ENCODE peak calls at places on chromosomes 1 and 21, in five cellular contexts. One of them, this sample, is unnamed.

GRCh38 chr1:163346326-163346870 is 24.6 kb downstream of the NUF2 start:
- DNase-seq in prostate gland: no peak
- DNase-seq in body of pancreas: no peak
- DNase-seq in Peyer's patch: no peak
- DNase-seq in adrenal gland: no peak
- DNase-seq in this sample: no peak

GRCh38 chr1:35807614-35808375 is at the start of gene AGO4:
- DNase-seq in prostate gland: peak; percentile 47
- DNase-seq in body of pancreas: peak; percentile 42
- DNase-seq in Peyer's patch: peak; percentile 74
- DNase-seq in adrenal gland: peak; percentile 49
- DNase-seq in this sample: no peak

GRCh38 chr1:59674605-59675004 is 140.1 kb upstream of the HOOK1 start:
- DNase-seq in prostate gland: peak; percentile 62
- DNase-seq in body of pancreas: no peak
- DNase-seq in Peyer's patch: no peak
- DNase-seq in adrenal gland: peak; percentile 50
- DNase-seq in this sample: no peak

GRCh38 chr1:46490603-46491499 is 1.2 kb downstream of the DMBX1 start:
- DNase-seq in prostate gland: no peak
- DNase-seq in body of pancreas: no peak
- DNase-seq in Peyer's patch: peak; percentile 60
- DNase-seq in adrenal gland: no peak
- DNase-seq in this sample: no peak

GRCh38 chr1:109687641-109688499 is at the start of gene GSTM1:
- DNase-seq in prostate gland: no peak
- DNase-seq in body of pancreas: no peak
- DNase-seq in Peyer's patch: no peak
- DNase-seq in adrenal gland: no peak
- DNase-seq in this sample: no peak

GRCh38 chr1:31069392-31069791 is 3.9 kb upstream of the PUM1 start:
- DNase-seq in prostate gland: no peak
- DNase-seq in body of pancreas: no peak
- DNase-seq in Peyer's patch: no peak
- DNase-seq in adrenal gland: no peak
- DNase-seq in this sample: no peak

GRCh38 chr1:212920895-212921294 is 29.4 kb upstream of the VASH2 start:
- DNase-seq in prostate gland: no peak
- DNase-seq in body of pancreas: no peak
- DNase-seq in Peyer's patch: no peak
- DNase-seq in adrenal gland: no peak
- DNase-seq in this sample: no peak

GRCh38 chr1:214325401-214325800 is 44.4 kb downstream of the SMYD2 start:
- DNase-seq in prostate gland: no peak
- DNase-seq in body of pancreas: no peak
- DNase-seq in Peyer's patch: no peak
- DNase-seq in adrenal gland: no peak
- DNase-seq in this sample: no peak

GRCh38 chr1:173415490-173415889 is 61.6 kb upstream of the PRDX6 start:
- DNase-seq in prostate gland: no peak
- DNase-seq in body of pancreas: no peak
- DNase-seq in Peyer's patch: no peak
- DNase-seq in adrenal gland: no peak
- DNase-seq in this sample: no peak

GRCh38 chr21:42406201-42406601 is 2.5 kb downstream of the UBASH3A start:
- DNase-seq in prostate gland: no peak
- DNase-seq in body of pancreas: no peak
- DNase-seq in Peyer's patch: no peak
- DNase-seq in adrenal gland: no peak
- DNase-seq in this sample: no peak

GRCh38 chr1:71351438-71351837 is 270.6 kb upstream of the ZRANB2 start:
- DNase-seq in prostate gland: no peak
- DNase-seq in body of pancreas: no peak
- DNase-seq in Peyer's patch: no peak
- DNase-seq in adrenal gland: no peak
- DNase-seq in this sample: no peak

GRCh38 chr1:56435434-56436337 is 143.7 kb downstream of the PLPP3 start:
- DNase-seq in prostate gland: no peak
- DNase-seq in body of pancreas: no peak
- DNase-seq in Peyer's patch: no peak
- DNase-seq in adrenal gland: no peak
- DNase-seq in this sample: no peak

GRCh38 chr1:151612506-151613274 is 840 bp downstream of the SNX27 start:
- DNase-seq in prostate gland: peak; percentile 7
- DNase-seq in body of pancreas: peak; percentile 21
- DNase-seq in Peyer's patch: no peak
- DNase-seq in adrenal gland: peak; percentile 27
- DNase-seq in this sample: no peak

GRCh38 chr1:172719694-172720138 is 60.8 kb downstream of the FASLG start:
- DNase-seq in prostate gland: no peak
- DNase-seq in body of pancreas: no peak
- DNase-seq in Peyer's patch: no peak
- DNase-seq in adrenal gland: peak; percentile 9
- DNase-seq in this sample: no peak

GRCh38 chr1:70745199-70745598 is 302.4 kb downstream of the PTGER3 start:
- DNase-seq in prostate gland: no peak
- DNase-seq in body of pancreas: no peak
- DNase-seq in Peyer's patch: no peak
- DNase-seq in adrenal gland: peak; percentile 5
- DNase-seq in this sample: no peak

GRCh38 chr1:3142236-3142635 is 73.2 kb downstream of the PRDM16 start:
- DNase-seq in prostate gland: no peak
- DNase-seq in body of pancreas: no peak
- DNase-seq in Peyer's patch: no peak
- DNase-seq in adrenal gland: no peak
- DNase-seq in this sample: no peak

GRCh38 chr21:45981641-45982255 is at the start of gene COL6A1:
- DNase-seq in prostate gland: peak; percentile 48
- DNase-seq in body of pancreas: peak; percentile 71
- DNase-seq in Peyer's patch: peak; percentile 61
- DNase-seq in adrenal gland: peak; percentile 70
- DNase-seq in this sample: no peak

GRCh38 chr21:45981154-45981606 is 390 bp upstream of the COL6A1 start:
- DNase-seq in prostate gland: peak; percentile 57
- DNase-seq in body of pancreas: peak; percentile 68
- DNase-seq in Peyer's patch: peak; percentile 77
- DNase-seq in adrenal gland: peak; percentile 75
- DNase-seq in this sample: no peak

GRCh38 chr21:45980271-45980670 is 1.3 kb upstream of the COL6A1 start:
- DNase-seq in prostate gland: no peak
- DNase-seq in body of pancreas: peak; percentile 8
- DNase-seq in Peyer's patch: no peak
- DNase-seq in adrenal gland: no peak
- DNase-seq in this sample: no peak

GRCh38 chr21:45979651-45980050 is 1.9 kb upstream of the COL6A1 start:
- DNase-seq in prostate gland: no peak
- DNase-seq in body of pancreas: peak; percentile 9
- DNase-seq in Peyer's patch: no peak
- DNase-seq in adrenal gland: no peak
- DNase-seq in this sample: no peak

DNA sequence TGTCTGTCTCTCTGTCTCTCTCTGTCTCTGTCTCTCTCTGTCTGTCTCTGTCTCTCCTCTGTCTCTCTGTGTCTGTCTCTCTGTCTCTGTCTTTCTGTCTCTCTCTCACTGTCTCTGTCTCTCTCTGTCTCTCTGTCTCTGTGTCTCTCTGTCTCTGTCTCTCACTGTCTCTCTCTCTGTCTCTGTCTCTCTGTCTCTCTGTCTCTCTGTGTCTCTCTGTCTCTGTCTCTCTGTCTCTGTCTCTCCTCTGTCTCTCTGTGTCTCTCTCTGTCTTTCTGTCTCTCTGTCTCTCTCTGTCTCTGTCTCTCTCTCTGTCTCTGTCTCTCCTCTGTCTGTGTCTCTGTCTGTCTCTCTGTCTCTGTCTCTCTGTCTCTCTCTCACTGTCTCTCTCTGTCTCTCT is 873 bp upstream of the COL6A1 start:
- DNase-seq in prostate gland: no peak
- DNase-seq in body of pancreas: no peak
- DNase-seq in Peyer's patch: no peak
- DNase-seq in adrenal gland: no peak
- DNase-seq in this sample: no peak
- H3K4me3 ChIP-seq in prostate gland: no peak overlapping the region
- H3K4me3 ChIP-seq in body of pancreas: no peak overlapping the region
- H3K4me3 ChIP-seq in Peyer's patch: peak overlapping the region; percentile 67
- H3K4me3 ChIP-seq in adrenal gland: no peak overlapping the region
- H3K4me3 ChIP-seq in this sample: peak overlapping the region; percentile 75

GRCh38 chr1:28668956-28669719 is 554 bp downstream of the GMEB1 start:
- DNase-seq in prostate gland: peak; percentile 13
- DNase-seq in body of pancreas: peak; percentile 70
- DNase-seq in Peyer's patch: peak; percentile 78
- DNase-seq in adrenal gland: peak; percentile 40
- DNase-seq in this sample: no peak
- TF ChIP-seq POLR2A in prostate gland: no peak
- TF ChIP-seq POLR2A in body of pancreas: peak; percentile 26
- TF ChIP-seq POLR2A in Peyer's patch: peak; percentile 78
- TF ChIP-seq POLR2A in adrenal gland: peak; percentile 69
- TF ChIP-seq POLR2A in this sample: peak; percentile 34

DNA sequence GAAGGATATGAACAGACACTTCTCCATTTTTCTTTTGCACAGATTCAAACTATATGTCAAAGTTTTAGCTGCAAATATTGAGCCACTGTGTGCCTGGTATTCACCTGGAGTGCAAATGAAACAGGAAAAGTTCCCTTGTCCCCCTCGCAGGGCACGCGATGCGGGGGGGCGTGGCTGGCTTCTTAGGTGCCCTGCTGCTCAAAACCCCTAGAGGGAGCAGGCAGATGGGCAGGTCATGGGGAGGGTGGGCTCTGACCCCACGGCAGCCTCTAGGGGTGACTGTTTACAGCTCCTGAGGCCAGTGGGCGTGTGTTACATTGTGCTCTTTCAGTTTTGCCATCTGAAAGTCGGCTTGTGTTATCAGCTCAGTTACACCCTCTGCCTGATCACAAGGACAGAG is 931.2 kb upstream of the B3GALT2 start:
- DNase-seq in prostate gland: no peak
- DNase-seq in body of pancreas: no peak
- DNase-seq in Peyer's patch: no peak
- DNase-seq in adrenal gland: no peak
- DNase-seq in this sample: no peak
- TF ChIP-seq CTCF in prostate gland: no peak
- TF ChIP-seq CTCF in body of pancreas: no peak
- TF ChIP-seq CTCF in Peyer's patch: no peak
- TF ChIP-seq CTCF in adrenal gland: no peak
- TF ChIP-seq CTCF in this sample: no peak

DNA sequence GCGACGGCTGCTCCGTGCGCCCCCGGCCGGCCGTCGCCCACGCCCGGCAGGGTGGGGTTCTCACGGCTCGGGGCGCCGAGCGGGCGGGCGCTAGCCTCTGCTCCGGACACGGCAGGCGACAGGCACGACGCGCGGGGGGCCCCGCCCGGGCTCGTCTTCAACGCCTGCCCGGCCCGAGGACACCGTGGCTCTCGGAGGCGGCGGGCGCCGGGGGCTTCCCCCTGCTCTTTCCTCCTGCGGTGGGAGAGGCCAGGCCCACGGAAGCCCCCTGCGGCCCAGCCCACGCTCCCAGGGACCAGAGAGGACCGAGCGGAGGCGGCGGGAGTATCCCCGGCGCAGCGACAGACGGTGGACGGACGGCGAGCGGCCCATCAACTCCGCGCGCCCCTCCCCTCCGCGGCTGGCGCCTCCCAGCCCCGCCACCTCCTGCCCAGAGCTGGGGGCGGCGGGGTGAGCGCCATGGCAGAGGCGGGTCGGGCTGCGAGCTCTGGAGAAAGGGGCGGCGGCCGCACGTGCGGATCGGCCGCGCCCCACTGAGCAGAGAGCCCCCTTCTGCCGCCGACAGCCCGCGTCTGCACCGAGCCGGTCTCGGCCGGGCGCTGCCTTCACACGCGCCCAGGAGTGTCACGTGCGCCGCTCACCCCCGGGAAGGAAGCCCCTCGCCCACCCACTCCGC is at the start of the genes SHE and TDRD10:
- DNase-seq in prostate gland: no peak
- DNase-seq in body of pancreas: no peak
- DNase-seq in Peyer's patch: peak; percentile 57
- DNase-seq in adrenal gland: peak; percentile 44
- DNase-seq in this sample: no peak
- H3K4me3 ChIP-seq in prostate gland: peak within 1 kb of the TSS; percentile 32
- H3K4me3 ChIP-seq in body of pancreas: no peak within 1 kb of the TSS
- H3K4me3 ChIP-seq in Peyer's patch: peak within 1 kb of the TSS; percentile 49
- H3K4me3 ChIP-seq in adrenal gland: no peak within 1 kb of the TSS
- H3K4me3 ChIP-seq in this sample: peak within 1 kb of the TSS; percentile 56